ENCODE peak calls at places on chromosome 20, in four cellular contexts. One of them, this sample, is unnamed.

GRCh38 chr20:50313223-50313820 is 122.7 kb downstream of the CEBPB start:
- DNase-seq in HepG2: no peak
- DNase-seq in HEK293T: peak
- DNase-seq in WTC11: no peak
- DNase-seq in this sample: no peak

GRCh38 chr20:8509809-8510208 is 377.7 kb downstream of the PLCB1 start:
- DNase-seq in HepG2: no peak
- DNase-seq in HEK293T: no peak
- DNase-seq in WTC11: no peak
- DNase-seq in this sample: no peak

GRCh38 chr20:57941121-57941522 is 231.3 kb upstream of the PMEPA1 start:
- DNase-seq in HepG2: no peak
- DNase-seq in HEK293T: no peak
- DNase-seq in WTC11: no peak
- DNase-seq in this sample: no peak

GRCh38 chr20:51837436-51837835 is 35.1 kb upstream of the SALL4 start:
- DNase-seq in HepG2: no peak
- DNase-seq in HEK293T: no peak
- DNase-seq in WTC11: no peak
- DNase-seq in this sample: no peak

GRCh38 chr20:9185511-9185910 is 116.6 kb downstream of the PLCB4 start:
- DNase-seq in HepG2: no peak
- DNase-seq in HEK293T: no peak
- DNase-seq in WTC11: no peak
- DNase-seq in this sample: no peak

GRCh38 chr20:23301436-23302050 is 49.0 kb upstream of the NXT1 start:
- DNase-seq in HepG2: no peak
- DNase-seq in HEK293T: no peak
- DNase-seq in WTC11: no peak
- DNase-seq in this sample: no peak

GRCh38 chr20:50385733-50386640 is 124.2 kb upstream of the PTPN1 start:
- DNase-seq in HepG2: no peak
- DNase-seq in HEK293T: no peak
- DNase-seq in WTC11: no peak
- DNase-seq in this sample: no peak

GRCh38 chr20:41726727-41727126 is 108.5 kb upstream of the CHD6 start:
- DNase-seq in HepG2: no peak
- DNase-seq in HEK293T: no peak
- DNase-seq in WTC11: no peak
- DNase-seq in this sample: no peak

GRCh38 chr20:16607364-16608264 is 34.4 kb upstream of the KIF16B start:
- DNase-seq in HepG2: peak
- DNase-seq in HEK293T: peak
- DNase-seq in WTC11: no peak
- DNase-seq in this sample: peak

GRCh38 chr20:59299961-59300340 is 460 bp upstream of the EDN3 start:
- DNase-seq in HepG2: no peak
- DNase-seq in HEK293T: no peak
- DNase-seq in WTC11: no peak
- DNase-seq in this sample: no peak

GRCh38 chr20:50138479-50139393 is 14.8 kb downstream of the PEDS1 start:
- DNase-seq in HepG2: peak
- DNase-seq in HEK293T: no peak
- DNase-seq in WTC11: peak
- DNase-seq in this sample: no peak

GRCh38 chr20:59811681-59812171 is 121.7 kb downstream of the SYCP2 start:
- DNase-seq in HepG2: no peak
- DNase-seq in HEK293T: no peak
- DNase-seq in WTC11: no peak
- DNase-seq in this sample: peak

GRCh38 chr20:21125072-21125848 is 622 bp upstream of the KIZ start:
- DNase-seq in HepG2: peak
- DNase-seq in HEK293T: peak
- DNase-seq in WTC11: peak
- DNase-seq in this sample: no peak

GRCh38 chr20:58017237-58017969 is 211.1 kb downstream of the ANKRD60 start:
- DNase-seq in HepG2: peak
- DNase-seq in HEK293T: no peak
- DNase-seq in WTC11: no peak
- DNase-seq in this sample: no peak

GRCh38 chr20:50136822-50137599 is 16.5 kb downstream of the PEDS1 start:
- DNase-seq in HepG2: no peak
- DNase-seq in HEK293T: no peak
- DNase-seq in WTC11: no peak
- DNase-seq in this sample: no peak

GRCh38 chr20:14536738-14537137 is 199.3 kb upstream of the FLRT3 start:
- DNase-seq in HepG2: no peak
- DNase-seq in HEK293T: no peak
- DNase-seq in WTC11: no peak
- DNase-seq in this sample: no peak

GRCh38 chr20:51388227-51388626 is 154.3 kb downstream of the NFATC2 start:
- DNase-seq in HepG2: no peak
- DNase-seq in HEK293T: no peak
- DNase-seq in WTC11: no peak
- DNase-seq in this sample: no peak

GRCh38 chr20:16865406-16865805 is 117.2 kb downstream of the OTOR start:
- DNase-seq in HepG2: no peak
- DNase-seq in HEK293T: no peak
- DNase-seq in WTC11: no peak
- DNase-seq in this sample: no peak

GRCh38 chr20:44068780-44069191 is 118.2 kb downstream of the JPH2 start:
- DNase-seq in HepG2: no peak
- DNase-seq in HEK293T: no peak
- DNase-seq in WTC11: no peak
- DNase-seq in this sample: no peak

GRCh38 chr20:7843613-7844012 is 96.6 kb downstream of the HAO1 start:
- DNase-seq in HepG2: no peak
- DNase-seq in HEK293T: no peak
- DNase-seq in WTC11: no peak
- DNase-seq in this sample: no peak

GRCh38 chr20:61887694-61888093 is 178.0 kb downstream of the TAF4 start:
- DNase-seq in HepG2: no peak
- DNase-seq in HEK293T: no peak
- DNase-seq in WTC11: no peak
- DNase-seq in this sample: no peak

GRCh38 chr20:41287327-41287726 is 30.2 kb downstream of the ZHX3 start:
- DNase-seq in HepG2: no peak
- DNase-seq in HEK293T: no peak
- DNase-seq in WTC11: no peak
- DNase-seq in this sample: no peak

GRCh38 chr20:38497246-38497645 is 24.6 kb downstream of the RALGAPB start:
- DNase-seq in HepG2: no peak
- DNase-seq in HEK293T: no peak
- DNase-seq in WTC11: no peak
- DNase-seq in this sample: no peak

GRCh38 chr20:34180460-34181108 is 60.6 kb upstream of the ASIP start:
- DNase-seq in HepG2: no peak
- DNase-seq in HEK293T: no peak
- DNase-seq in WTC11: no peak
- DNase-seq in this sample: no peak

GRCh38 chr20:36071848-36072247 is 82.7 kb upstream of the EPB41L1 start:
- DNase-seq in HepG2: no peak
- DNase-seq in HEK293T: no peak
- DNase-seq in WTC11: no peak
- DNase-seq in this sample: no peak

GRCh38 chr20:3311623-3312022 is 72.6 kb upstream of the SLC4A11 start:
- DNase-seq in HepG2: no peak
- DNase-seq in HEK293T: no peak
- DNase-seq in WTC11: no peak
- DNase-seq in this sample: no peak

GRCh38 chr20:51449498-51450220 is 92.9 kb downstream of the NFATC2 start:
- DNase-seq in HepG2: no peak
- DNase-seq in HEK293T: no peak
- DNase-seq in WTC11: no peak
- DNase-seq in this sample: no peak

GRCh38 chr20:40532103-40532502 is 156.9 kb downstream of the MAFB start:
- DNase-seq in HepG2: peak
- DNase-seq in HEK293T: peak
- DNase-seq in WTC11: peak
- DNase-seq in this sample: no peak

GRCh38 chr20:23584434-23585199 is 16.3 kb upstream of the CST9L start:
- DNase-seq in HepG2: no peak
- DNase-seq in HEK293T: no peak
- DNase-seq in WTC11: peak
- DNase-seq in this sample: peak

GRCh38 chr20:51381557-51381956 is 161.0 kb downstream of the NFATC2 start:
- DNase-seq in HepG2: no peak
- DNase-seq in HEK293T: no peak
- DNase-seq in WTC11: no peak
- DNase-seq in this sample: no peak

GRCh38 chr20:36303020-36303595 is 3.0 kb upstream of the DLGAP4 start:
- DNase-seq in HepG2: no peak
- DNase-seq in HEK293T: peak
- DNase-seq in WTC11: no peak
- DNase-seq in this sample: no peak

GRCh38 chr20:44501448-44501847 is 20.4 kb downstream of the SERINC3 start:
- DNase-seq in HepG2: no peak
- DNase-seq in HEK293T: no peak
- DNase-seq in WTC11: no peak
- DNase-seq in this sample: no peak

DNA sequence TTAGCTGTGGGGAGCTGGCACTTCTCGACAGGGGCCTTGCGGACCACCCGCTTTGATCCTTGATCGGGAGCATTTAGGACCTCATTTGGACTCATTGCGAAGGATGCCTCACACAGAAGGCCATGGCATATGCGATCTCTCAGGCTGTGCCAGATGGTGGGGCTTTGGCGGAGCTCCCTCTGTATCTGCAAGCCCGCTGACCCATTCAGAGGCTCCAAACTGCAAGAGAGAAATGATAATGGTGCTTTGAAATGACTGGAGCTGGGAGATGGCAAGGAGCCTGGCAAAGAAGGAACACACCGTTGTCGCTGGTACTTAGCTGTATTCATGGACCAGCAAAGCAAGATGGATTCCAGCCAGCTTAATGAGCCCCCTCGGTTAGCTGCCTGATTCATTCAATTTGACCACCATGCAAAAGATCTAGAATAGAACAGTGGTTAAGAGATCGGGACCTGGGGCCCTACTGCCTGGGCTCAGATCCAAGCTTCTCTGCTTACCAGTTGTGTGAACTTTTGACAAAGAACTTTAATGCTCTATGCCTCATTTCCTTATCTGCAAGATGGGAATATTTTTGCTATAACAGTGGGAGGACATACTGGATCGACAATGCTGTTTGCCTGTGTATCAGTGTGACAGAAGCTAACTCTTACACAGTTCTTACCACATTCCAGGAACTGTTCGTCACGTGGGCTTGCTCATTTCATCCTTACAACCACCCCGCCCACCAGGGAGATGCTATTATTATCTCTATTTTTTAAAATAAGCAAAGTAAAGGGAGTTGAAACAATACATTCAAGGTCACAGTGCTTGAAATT is 317.7 kb upstream of the SULF2 start:
- DNase-seq in HepG2: no peak
- DNase-seq in HEK293T: no peak
- DNase-seq in WTC11: no peak
- DNase-seq in this sample: no peak
- TF ChIP-seq SP1 in HepG2: no peak
- TF ChIP-seq SP1 in HEK293T: no peak
- TF ChIP-seq SP1 in WTC11: no peak
- TF ChIP-seq SP1 in this sample: no peak

GRCh38 chr20:10954137-10954840 is 280.5 kb upstream of the JAG1 start:
- DNase-seq in HepG2: peak
- DNase-seq in HEK293T: no peak
- DNase-seq in WTC11: no peak
- DNase-seq in this sample: no peak
- TF ChIP-seq SP1 in HepG2: no peak
- TF ChIP-seq SP1 in HEK293T: no peak
- TF ChIP-seq SP1 in WTC11: no peak
- TF ChIP-seq SP1 in this sample: no peak

GRCh38 chr20:24918579-24919566 is 30.2 kb upstream of the CST7 start:
- DNase-seq in HepG2: no peak
- DNase-seq in HEK293T: no peak
- DNase-seq in WTC11: no peak
- DNase-seq in this sample: no peak
- TF ChIP-seq SP1 in HepG2: no peak
- TF ChIP-seq SP1 in HEK293T: no peak
- TF ChIP-seq SP1 in WTC11: no peak
- TF ChIP-seq SP1 in this sample: no peak

GRCh38 chr20:13430346-13431002 is 208.3 kb downstream of the TASP1 start:
- DNase-seq in HepG2: peak
- DNase-seq in HEK293T: no peak
- DNase-seq in WTC11: no peak
- DNase-seq in this sample: no peak
- TF ChIP-seq SP1 in HepG2: no peak
- TF ChIP-seq SP1 in HEK293T: no peak
- TF ChIP-seq SP1 in WTC11: no peak
- TF ChIP-seq SP1 in this sample: no peak

GRCh38 chr20:13259921-13260320 is 38.8 kb downstream of the ISM1 start:
- DNase-seq in HepG2: no peak
- DNase-seq in HEK293T: no peak
- DNase-seq in WTC11: no peak
- DNase-seq in this sample: no peak
- TF ChIP-seq SP1 in HepG2: no peak
- TF ChIP-seq SP1 in HEK293T: no peak
- TF ChIP-seq SP1 in WTC11: no peak
- TF ChIP-seq SP1 in this sample: no peak

GRCh38 chr20:1266167-1266973 is at the start of gene SNPH:
- DNase-seq in HepG2: no peak
- DNase-seq in HEK293T: peak
- DNase-seq in WTC11: peak
- DNase-seq in this sample: peak

GRCh38 chr20:1269235-1269634 is 3.1 kb downstream of the SNPH start:
- DNase-seq in HepG2: no peak
- DNase-seq in HEK293T: no peak
- DNase-seq in WTC11: no peak
- DNase-seq in this sample: no peak

GRCh38 chr20:1269850-1270249 is 3.8 kb downstream of the SNPH start:
- DNase-seq in HepG2: no peak
- DNase-seq in HEK293T: no peak
- DNase-seq in WTC11: no peak
- DNase-seq in this sample: no peak

GRCh38 chr20:1267161-1267560 is 1.1 kb downstream of the SNPH start:
- DNase-seq in HepG2: no peak
- DNase-seq in HEK293T: no peak
- DNase-seq in WTC11: peak
- DNase-seq in this sample: no peak

DNA sequence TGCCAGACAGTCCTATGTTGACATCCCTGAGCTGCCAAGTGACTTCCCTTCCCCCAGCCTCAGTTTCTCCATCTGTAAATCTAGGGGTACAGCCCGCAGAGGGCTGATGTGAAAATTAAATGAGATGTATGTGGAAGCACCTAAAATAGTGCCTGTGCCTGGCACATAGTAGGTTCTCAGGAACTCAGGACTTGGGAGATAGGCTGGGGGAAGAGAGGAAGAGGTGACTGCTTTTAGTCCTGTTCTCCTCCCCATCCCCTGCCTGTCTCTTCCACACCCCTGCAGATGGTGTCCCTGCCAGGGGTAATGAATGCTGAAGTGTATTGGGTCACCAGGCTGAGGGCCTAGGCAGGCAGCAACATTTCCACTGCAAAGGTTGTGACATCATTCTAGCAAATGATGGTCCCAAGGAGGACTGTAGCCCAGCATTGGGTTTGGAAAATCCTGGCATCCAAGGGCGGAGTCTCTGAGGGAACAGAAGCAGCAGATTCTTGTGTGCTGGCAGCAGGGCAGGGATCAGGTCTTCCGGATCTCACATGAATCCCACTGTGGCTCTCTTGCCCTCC is 1.8 kb downstream of the SNPH start:
- DNase-seq in HepG2: no peak
- DNase-seq in HEK293T: no peak
- DNase-seq in WTC11: no peak
- DNase-seq in this sample: no peak
- TF ChIP-seq SP1 in HepG2: no peak
- TF ChIP-seq SP1 in HEK293T: no peak
- TF ChIP-seq SP1 in WTC11: no peak
- TF ChIP-seq SP1 in this sample: no peak